ENCODE peak calls at places on chromosomes 7 and 10, in four cellular contexts. F, C, B and V are unnamed samples. For H3K4me1, the result is how much of the 10 kb centered on the place peaks cover.

GRCh38 chr7:25854608-25855497 is 297.1 kb upstream of the NFE2L3 start:
- DNase-seq in C (peak), F (peak), B (peak), V (peak)

GRCh38 chr7:137009404-137009803 is 141.0 kb downstream of the CHRM2 start:
- DNase-seq in F (no peak), B (no peak), C (no peak), V (no peak)

GRCh38 chr7:134460000-134460399 is 1.1 kb upstream of the AKR1B1 start:
- DNase-seq in B (no peak), C (no peak), F (no peak), V (no peak)

GRCh38 chr10:3104251-3104918 is 37.0 kb downstream of the PFKP start:
- DNase-seq in F (no peak), C (no peak), B (no peak), V (no peak)

GRCh38 chr7:40223451-40224112 is 88.8 kb downstream of the SUGCT start:
- DNase-seq in C (no peak), F (no peak), B (no peak), V (no peak)

GRCh38 chr10:66747451-66747850 is 178.4 kb upstream of the LRRTM3 start:
- DNase-seq in F (no peak), C (no peak), B (peak), V (no peak)

GRCh38 chr10:10703390-10703789 is 314.3 kb upstream of the CELF2 start:
- DNase-seq in F (no peak), C (no peak), B (no peak), V (no peak)

GRCh38 chr7:1665721-1666250 is 4.3 kb upstream of the ELFN1 start:
- DNase-seq in C (peak), F (peak), B (no peak), V (no peak)

GRCh38 chr7:2715341-2716231 is 27.6 kb downstream of the AMZ1 start:
- DNase-seq in B (no peak), F (no peak), C (peak), V (no peak)

GRCh38 chr10:24908793-24909423 is 43.5 kb downstream of the PRTFDC1 start:
- DNase-seq in C (no peak), B (peak), F (no peak), V (no peak)

GRCh38 chr7:149422914-149423285 is 38.0 kb downstream of the ZNF777 start:
- DNase-seq in F (peak), B (no peak), C (no peak), V (no peak)

GRCh38 chr10:124149681-124150080 is 56.3 kb upstream of the CHST15 start:
- DNase-seq in C (no peak), F (no peak), B (no peak), V (no peak)

GRCh38 chr10:5968037-5968680 is 9.2 kb downstream of the IL15RA start:
- DNase-seq in F (no peak), C (no peak), B (no peak), V (peak)

GRCh38 chr7:85748861-85749260 is 562.0 kb upstream of the SEMA3D start:
- DNase-seq in F (no peak), C (no peak), B (no peak), V (no peak)

GRCh38 chr7:92783260-92783911 is 53.0 kb downstream of the CDK6 start:
- DNase-seq in C (no peak), F (no peak), B (no peak), V (no peak)

GRCh38 chr7:76281006-76281705 is 21.3 kb upstream of the HSPB1 start:
- DNase-seq in B (no peak), C (peak), F (no peak), V (no peak)

GRCh38 chr10:70738425-70739121 is 46.6 kb downstream of the TBATA start:
- DNase-seq in C (peak), F (no peak), B (no peak), V (no peak)

GRCh38 chr10:5272065-5272803 is 75.6 kb downstream of the AKR1C4 start:
- DNase-seq in B (no peak), C (no peak), F (no peak), V (no peak)

GRCh38 chr10:31515819-31516402 is 196.9 kb downstream of the ZEB1 start:
- DNase-seq in F (no peak), B (no peak), C (no peak), V (no peak)

GRCh38 chr10:28806481-28806880 is 129.2 kb downstream of the BAMBI start:
- DNase-seq in B (no peak), C (no peak), F (no peak), V (no peak)

GRCh38 chr10:672139-672538 is 17.3 kb downstream of the DIP2C start:
- DNase-seq in F (no peak), C (no peak), B (no peak), V (no peak)

GRCh38 chr10:30219977-30220751 is 128.9 kb downstream of the MTPAP start:
- DNase-seq in B (peak), F (no peak), C (no peak), V (no peak)

GRCh38 chr7:44162179-44162578 is 21.0 kb upstream of the MYL7 start:
- DNase-seq in B (no peak), F (no peak), C (no peak), V (no peak)

GRCh38 chr7:2099036-2099957 is 133.4 kb downstream of the MAD1L1 start:
- DNase-seq in F (no peak), B (no peak), C (peak), V (no peak)

GRCh38 chr7:56079450-56080185 is 13.1 kb downstream of the PHKG1 start:
- DNase-seq in B (peak), C (no peak), F (peak), V (peak)

GRCh38 chr7:111356941-111357340 is 205.4 kb downstream of the IMMP2L start:
- DNase-seq in C (no peak), B (peak), F (no peak), V (no peak)

DNA sequence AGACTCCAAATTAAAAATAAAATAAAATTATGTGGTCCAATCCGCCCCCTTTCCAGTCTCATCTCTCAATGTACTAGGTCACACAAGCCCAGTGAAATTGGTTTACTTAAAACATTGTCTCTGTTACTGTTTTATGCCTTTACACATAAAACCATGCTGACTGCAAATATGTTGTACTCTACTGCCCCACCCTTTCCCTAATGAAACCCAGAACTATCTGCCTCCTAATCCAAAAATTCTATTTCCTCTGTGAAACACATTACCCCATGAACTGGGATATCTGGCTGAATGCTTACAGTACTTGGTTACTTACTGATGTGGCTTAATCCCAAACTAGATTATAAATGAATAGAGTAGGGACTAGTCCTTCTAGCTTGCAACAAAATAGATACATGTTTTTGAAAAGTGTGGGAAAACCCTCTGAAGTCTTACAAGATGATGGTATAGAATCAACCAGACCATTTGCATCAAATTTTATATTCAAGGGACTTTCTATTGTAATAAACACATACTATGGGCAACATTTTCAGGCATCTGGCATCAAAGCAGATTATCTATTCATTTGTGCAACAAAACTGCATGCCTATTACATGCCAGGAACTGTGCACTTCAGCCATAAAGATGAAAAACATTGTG is 10.0 kb upstream of the KMT2E start:
- DNase-seq in F (no peak), C (no peak), B (no peak), V (no peak)
- H3K4me1 ChIP-seq in F (under half), C (under half), B (under half), V (under half)

DNA sequence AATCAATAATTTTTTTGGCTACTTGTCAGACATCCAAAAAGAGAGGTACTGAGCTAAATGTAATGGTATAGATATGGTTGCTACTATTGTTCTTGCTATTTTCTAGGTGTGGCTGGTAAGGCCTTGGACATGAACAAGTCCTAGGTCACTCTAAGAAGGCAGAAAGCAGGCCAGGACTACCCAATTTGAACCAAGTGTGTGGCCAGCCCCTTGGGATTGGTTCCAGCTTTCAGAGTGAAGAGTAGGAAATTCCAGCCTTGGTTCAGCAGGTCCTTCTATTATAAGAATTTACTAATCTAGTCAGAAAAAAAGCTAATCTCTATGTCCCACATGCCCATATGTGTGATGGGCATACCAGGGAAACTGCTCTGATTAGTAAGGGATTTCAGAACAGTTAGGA is 7.8 kb upstream of the TARP start:
- DNase-seq in B (no peak), F (no peak), C (no peak), V (no peak)
- H3K4me1 ChIP-seq in B (under half), F (under half), C (under half), V (under half)

GRCh38 chr7:50377356-50377755 is 72.8 kb downstream of the FIGNL1 start:
- DNase-seq in C (no peak), F (no peak), B (no peak), V (no peak)

GRCh38 chr7:50376056-50376455 is 71.5 kb downstream of the IKZF1 start:
- DNase-seq in F (no peak), C (no peak), B (no peak), V (no peak)

GRCh38 chr7:50379082-50379481 is 71.1 kb downstream of the FIGNL1 start:
- DNase-seq in B (no peak), C (no peak), F (peak), V (peak)

GRCh38 chr7:50382455-50382854 is 67.7 kb downstream of the FIGNL1 start:
- DNase-seq in C (no peak), B (no peak), F (peak), V (no peak)

DNA sequence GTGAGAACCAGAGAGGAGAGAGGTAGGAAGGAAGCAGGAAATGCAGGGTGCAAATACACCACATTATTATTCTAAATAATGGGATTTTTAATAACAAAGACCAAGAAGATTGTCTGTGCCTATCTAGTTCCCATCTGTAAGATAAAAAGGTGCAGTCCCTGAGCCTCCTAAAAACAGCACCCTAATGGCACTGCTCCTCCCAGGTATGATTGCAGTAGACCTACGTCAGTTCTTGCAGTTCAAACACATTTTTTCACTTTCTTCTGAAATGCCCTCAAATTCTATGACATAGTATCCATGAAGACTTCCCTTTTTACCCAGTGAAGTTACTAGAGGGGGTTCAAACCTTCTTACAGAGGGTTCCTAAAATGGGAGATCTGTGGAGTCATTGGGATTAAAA is 70.6 kb downstream of the FIGNL1 start:
- DNase-seq in B (no peak), F (no peak), C (no peak), V (no peak)
- H3K4me1 ChIP-seq in B (under half), F (under half), C (under half), V (under half)

GRCh38 chr10:92757066-92757716 is 67.4 kb downstream of the HHEX start:
- DNase-seq in B (peak), F (peak), C (peak), V (peak)

GRCh38 chr10:92755725-92756124 is 66.0 kb downstream of the HHEX start:
- DNase-seq in F (no peak), C (no peak), B (no peak), V (no peak)

GRCh38 chr10:92758594-92758993 is 68.8 kb downstream of the HHEX start:
- DNase-seq in C (no peak), B (no peak), F (no peak), V (no peak)

GRCh38 chr10:92756233-92757065 is 66.7 kb downstream of the HHEX start:
- DNase-seq in B (no peak), F (no peak), C (peak), V (peak)

GRCh38 chr10:92757720-92758119 is 68.0 kb downstream of the HHEX start:
- DNase-seq in C (no peak), B (no peak), F (no peak), V (no peak)
- H3K4me1 ChIP-seq in C (under half), B (under half), F (under half), V (under half)